ENCODE peak calls at places on chromosomes 7 and 10, in five cellular contexts. F, O, W, M and G are unnamed samples.

GRCh38 chr7:138934861-138935260 is 46.3 kb downstream of the KIAA1549 start:
- DNase-seq in F (no peak), O (no peak), W (no peak), M (no peak), G (no peak)

GRCh38 chr7:55570939-55571338 is 1.4 kb downstream of the VOPP1 start:
- DNase-seq in F (no peak), O (no peak), W (no peak), M (no peak), G (no peak)

GRCh38 chr10:4053940-4054339 is 268.9 kb upstream of the KLF6 start:
- DNase-seq in F (no peak), O (no peak), W (no peak), M (no peak), G (no peak)

GRCh38 chr10:69780070-69780469 is 21.6 kb upstream of the COL13A1 start:
- DNase-seq in F (no peak), O (no peak), W (no peak), M (no peak), G (no peak)

GRCh38 chr7:10412426-10413019 is 561.1 kb upstream of the PHF14 start:
- DNase-seq in F (peak; percentile 40), O (peak; percentile 51), W (no peak), M (peak; percentile 8), G (no peak)

GRCh38 chr7:154698726-154699291 is 304.1 kb downstream of the PAXIP1 start:
- DNase-seq in F (no peak), O (peak; percentile 65), W (no peak), M (no peak), G (no peak)

GRCh38 chr10:22737587-22737986 is 23.2 kb upstream of the PIP4K2A start:
- DNase-seq in F (no peak), O (no peak), W (peak; percentile 37), M (no peak), G (no peak)

GRCh38 chr10:74081192-74081803 is 69.3 kb downstream of the AP3M1 start:
- DNase-seq in F (peak; percentile 47), O (peak; percentile 64), W (no peak), M (peak; percentile 52), G (peak; percentile 25)

GRCh38 chr10:77348082-77348481 is 289.5 kb downstream of the KCNMA1 start:
- DNase-seq in F (no peak), O (no peak), W (no peak), M (no peak), G (no peak)

GRCh38 chr10:55630491-55631056 is 730.5 kb downstream of the ZWINT start:
- DNase-seq in F (no peak), O (peak; percentile 58), W (no peak), M (no peak), G (no peak)

GRCh38 chr7:45697576-45698136 is 123.5 kb downstream of the ADCY1 start:
- DNase-seq in F (no peak), O (no peak), W (no peak), M (no peak), G (no peak)

GRCh38 chr10:68561804-68562649 is 1.9 kb downstream of the TET1 start:
- DNase-seq in F (no peak), O (peak; percentile 70), W (no peak), M (no peak), G (no peak)

GRCh38 chr10:57031346-57031745 is 670.3 kb upstream of the ZWINT start:
- DNase-seq in F (no peak), O (no peak), W (no peak), M (no peak), G (no peak)

GRCh38 chr7:26857534-26858228 is 6.7 kb downstream of the SKAP2 start:
- DNase-seq in F (peak; percentile 12), O (peak; percentile 77), W (no peak), M (no peak), G (no peak)

GRCh38 chr7:156612930-156613329 is 27.6 kb upstream of the RNF32 start:
- DNase-seq in F (no peak), O (no peak), W (no peak), M (peak; percentile 77), G (peak; percentile 57)

GRCh38 chr10:123301077-123301875 is 147.1 kb downstream of the BUB3 start:
- DNase-seq in F (peak; percentile 37), O (peak; percentile 41), W (no peak), M (no peak), G (no peak)

GRCh38 chr10:93671042-93671441 is 31.4 kb downstream of the FRA10AC1 start:
- DNase-seq in F (no peak), O (no peak), W (no peak), M (no peak), G (no peak)

GRCh38 chr10:113576853-113577252 is 24.0 kb downstream of the HABP2 start:
- DNase-seq in F (no peak), O (peak; percentile 67), W (no peak), M (no peak), G (no peak)

GRCh38 chr10:88893611-88894010 is 13.6 kb downstream of the STAMBPL1 start:
- DNase-seq in F (no peak), O (no peak), W (no peak), M (no peak), G (no peak)

GRCh38 chr7:101155303-101155702 is 1.0 kb downstream of the AP1S1 start:
- DNase-seq in F (no peak), O (no peak), W (no peak), M (no peak), G (no peak)

GRCh38 chr7:101156277-101156676 is 2.0 kb downstream of the AP1S1 start:
- DNase-seq in F (no peak), O (no peak), W (no peak), M (no peak), G (no peak)

GRCh38 chr7:101153969-101154692 is at the start of gene AP1S1:
- DNase-seq in F (peak; percentile 97), O (peak; percentile 100), W (peak; percentile 96), M (peak; percentile 90), G (peak; percentile 86)

GRCh38 chr7:101154693-101155102 is 422 bp downstream of the AP1S1 start:
- DNase-seq in F (no peak), O (no peak), W (no peak), M (no peak), G (no peak)

GRCh38 chr7:101156866-101157589 is 2.8 kb downstream of the AP1S1 start:
- DNase-seq in F (no peak), O (no peak), W (no peak), M (no peak), G (no peak)
- H3K4me3 ChIP-seq in F (no peak overlapping the region), O (no peak overlapping the region), W (no peak overlapping the region), M (no peak overlapping the region), G (no peak overlapping the region)

GRCh38 chr7:133081605-133082389 is at the start of gene CHCHD3:
- DNase-seq in F (peak; percentile 97), O (peak; percentile 98), W (peak; percentile 95), M (peak; percentile 95), G (peak; percentile 95)

GRCh38 chr7:133082390-133082766 is 488 bp upstream of the CHCHD3 start:
- DNase-seq in F (no peak), O (no peak), W (no peak), M (no peak), G (no peak)

GRCh38 chr7:133077394-133077793 is 4.5 kb downstream of the CHCHD3 start:
- DNase-seq in F (no peak), O (no peak), W (no peak), M (no peak), G (no peak)

GRCh38 chr7:133081119-133081604 is 728 bp downstream of the CHCHD3 start:
- DNase-seq in F (no peak), O (peak; percentile 49), W (no peak), M (no peak), G (no peak)

GRCh38 chr7:133079296-133079695 is 2.6 kb downstream of the CHCHD3 start:
- DNase-seq in F (no peak), O (no peak), W (no peak), M (no peak), G (no peak)
- H3K4me1 ChIP-seq in F (peaks cover 10% of the 10 kb centered on the region), O (peaks cover 15% of the 10 kb centered on the region), W (peaks cover 69% of the 10 kb centered on the region), M (peaks cover 36% of the 10 kb centered on the region), G (peaks cover 6% of the 10 kb centered on the region)

DNA sequence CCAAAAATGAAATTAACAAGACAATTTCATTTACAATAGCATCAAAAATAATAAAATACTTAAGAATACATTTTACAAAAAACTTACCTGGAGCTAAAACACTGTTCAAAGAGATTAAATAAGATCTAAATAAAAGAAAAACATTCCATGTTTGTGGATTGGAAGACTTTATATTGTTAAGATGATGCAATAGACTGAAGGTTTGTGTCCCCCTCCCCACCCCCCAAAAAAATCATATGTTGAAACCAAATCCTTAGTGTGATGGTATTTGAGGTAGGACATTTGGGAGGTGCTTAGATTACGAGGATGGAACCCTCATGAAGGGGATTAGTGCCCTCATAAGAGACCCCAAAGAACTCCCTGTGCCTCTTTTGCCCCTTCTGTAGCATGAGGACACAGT is 117.6 kb downstream of the ZNF467 start:
- DNase-seq in F (no peak), O (no peak), W (no peak), M (no peak), G (no peak)
- H3K27ac ChIP-seq in F (no peak overlapping the region), O (no peak overlapping the region), W (no peak overlapping the region), M (no peak overlapping the region), G (no peak overlapping the region)

GRCh38 chr10:92593553-92594046 is 670 bp downstream of the KIF11 start:
- DNase-seq in F (no peak), O (no peak), W (no peak), M (no peak), G (no peak)
- H3K4me3 ChIP-seq in F (no peak overlapping the region), O (peak overlapping the region; percentile 77), W (peak overlapping the region; percentile 71), M (peak overlapping the region; percentile 44), G (peak overlapping the region; percentile 90)

DNA sequence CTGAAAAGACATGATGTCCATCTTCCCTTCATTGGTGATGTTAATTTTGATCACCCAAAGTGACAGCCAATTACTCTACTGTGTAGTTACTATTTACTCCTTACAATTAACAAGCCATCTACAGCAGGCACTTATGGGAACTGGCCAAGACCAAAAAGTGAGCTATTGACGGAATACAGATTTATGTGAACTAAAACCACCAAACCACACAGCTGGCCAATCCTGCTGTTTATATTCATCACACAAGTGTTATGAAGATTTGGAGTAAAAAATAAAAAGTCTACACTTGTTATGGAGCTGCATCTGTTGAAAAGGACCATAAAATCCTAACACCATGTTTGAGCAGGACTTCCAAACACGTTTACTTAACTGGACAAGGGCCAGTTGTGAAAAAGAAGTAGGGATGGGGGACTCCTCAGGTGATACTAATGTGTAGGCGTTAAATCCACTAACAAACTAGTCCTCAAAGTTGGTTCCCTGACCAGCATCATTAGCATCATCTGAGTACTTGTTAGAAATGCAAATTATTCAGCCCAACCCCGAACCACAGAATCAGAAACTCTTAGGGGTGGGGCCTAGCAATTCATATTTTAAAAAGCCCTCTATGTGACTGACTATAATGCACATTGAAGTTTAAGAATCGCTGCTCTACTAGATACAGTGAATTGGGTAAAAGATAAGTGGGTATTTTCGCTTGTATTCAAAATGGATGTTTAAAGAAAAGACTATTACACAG is 11.6 kb downstream of the MCMBP start:
- DNase-seq in F (no peak), O (no peak), W (no peak), M (no peak), G (no peak)
- H3K4me1 ChIP-seq in F (peaks cover 5% of the 10 kb centered on the region), O (no peaks in the 10 kb centered on the region), W (peaks cover 11% of the 10 kb centered on the region), M (peaks cover 46% of the 10 kb centered on the region), G (no peaks in the 10 kb centered on the region)

GRCh38 chr10:25082276-25083204 is 66.1 kb downstream of the THNSL1 start:
- DNase-seq in F (no peak), O (no peak), W (no peak), M (no peak), G (no peak)
- H3K27ac ChIP-seq in F (no peak overlapping the region), O (no peak overlapping the region), W (no peak overlapping the region), M (no peak overlapping the region), G (no peak overlapping the region)

DNA sequence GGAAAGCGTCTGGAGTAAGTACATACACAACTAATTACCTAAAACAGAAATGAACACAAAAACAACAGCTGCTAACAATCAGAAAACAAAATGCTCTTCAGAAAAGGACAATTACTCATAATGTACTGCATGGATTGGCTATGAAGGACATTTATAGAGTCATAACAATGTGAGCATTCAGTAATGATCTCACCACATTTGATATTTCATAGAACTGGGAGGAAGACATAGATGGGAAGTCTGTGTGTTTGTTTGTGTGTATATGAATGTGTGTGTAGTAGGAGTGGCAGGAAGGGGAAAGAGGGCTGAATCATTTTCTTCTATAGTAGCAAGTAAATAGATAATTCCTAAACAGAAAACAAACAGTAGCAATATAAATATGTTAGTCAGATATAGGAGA is 29.5 kb downstream of the PRKG1 start:
- DNase-seq in F (no peak), O (no peak), W (no peak), M (no peak), G (no peak)
- H3K4me3 ChIP-seq in F (no peak overlapping the region), O (no peak overlapping the region), W (no peak overlapping the region), M (no peak overlapping the region), G (no peak overlapping the region)